ENCODE peak calls at places on chromosomes 4 and X, in four cellular contexts. One of them, this sample, is unnamed.

GRCh38 chr4:19945979-19946380 is 305.7 kb upstream of the SLIT2 start:
- DNase-seq in SK-N-SH: no peak
- DNase-seq in HepG2: no peak
- DNase-seq in K562: no peak
- DNase-seq in this sample: no peak

GRCh38 chr4:186724861-186725419 is 1.3 kb upstream of the FAT1 start:
- DNase-seq in SK-N-SH: no peak
- DNase-seq in HepG2: no peak
- DNase-seq in K562: no peak
- DNase-seq in this sample: no peak

GRCh38 chr4:151690164-151690856 is 70.5 kb downstream of the GATB start:
- DNase-seq in SK-N-SH: peak; percentile 39
- DNase-seq in HepG2: no peak
- DNase-seq in K562: no peak
- DNase-seq in this sample: no peak

GRCh38 chr4:139896242-139896752 is 230.7 kb downstream of the MGST2 start:
- DNase-seq in SK-N-SH: no peak
- DNase-seq in HepG2: no peak
- DNase-seq in K562: no peak
- DNase-seq in this sample: no peak

GRCh38 chr4:41214158-41215146 is at the start of gene APBB2:
- DNase-seq in SK-N-SH: peak; percentile 98
- DNase-seq in HepG2: peak; percentile 94
- DNase-seq in K562: peak; percentile 86
- DNase-seq in this sample: peak; percentile 49

GRCh38 chrX:102957751-102958150 is 20.7 kb downstream of the RAB40AL start:
- DNase-seq in SK-N-SH: no peak
- DNase-seq in HepG2: no peak
- DNase-seq in K562: no peak
- DNase-seq in this sample: no peak

GRCh38 chrX:118520858-118521206 is 25.2 kb downstream of the DOCK11 start:
- DNase-seq in SK-N-SH: no peak
- DNase-seq in HepG2: no peak
- DNase-seq in K562: peak; percentile 53
- DNase-seq in this sample: no peak

GRCh38 chr4:17283251-17283650 is 228.6 kb downstream of the QDPR start:
- DNase-seq in SK-N-SH: no peak
- DNase-seq in HepG2: no peak
- DNase-seq in K562: no peak
- DNase-seq in this sample: no peak

GRCh38 chr4:176794151-176794550 is 1.4 kb upstream of the VEGFC start:
- DNase-seq in SK-N-SH: no peak
- DNase-seq in HepG2: no peak
- DNase-seq in K562: no peak
- DNase-seq in this sample: no peak

GRCh38 chr4:40916218-40916555 is 166.4 kb downstream of the NSUN7 start:
- DNase-seq in SK-N-SH: no peak
- DNase-seq in HepG2: no peak
- DNase-seq in K562: no peak
- DNase-seq in this sample: no peak

GRCh38 chr4:41196633-41197332 is 17.6 kb downstream of the APBB2 start:
- DNase-seq in SK-N-SH: no peak
- DNase-seq in HepG2: no peak
- DNase-seq in K562: no peak
- DNase-seq in this sample: no peak

GRCh38 chr4:77797239-77797638 is 21.9 kb downstream of the CNOT6L start:
- DNase-seq in SK-N-SH: no peak
- DNase-seq in HepG2: peak; percentile 30
- DNase-seq in K562: no peak
- DNase-seq in this sample: no peak

GRCh38 chr4:13327991-13328390 is 156.1 kb downstream of the RAB28 start:
- DNase-seq in SK-N-SH: no peak
- DNase-seq in HepG2: no peak
- DNase-seq in K562: no peak
- DNase-seq in this sample: no peak

GRCh38 chr4:13328591-13328990 is 155.5 kb downstream of the RAB28 start:
- DNase-seq in SK-N-SH: no peak
- DNase-seq in HepG2: no peak
- DNase-seq in K562: no peak
- DNase-seq in this sample: no peak

GRCh38 chr4:13329963-13330362 is 154.2 kb downstream of the RAB28 start:
- DNase-seq in SK-N-SH: no peak
- DNase-seq in HepG2: no peak
- DNase-seq in K562: no peak
- DNase-seq in this sample: peak; percentile 11

GRCh38 chr4:13331827-13332226 is 152.3 kb downstream of the RAB28 start:
- DNase-seq in SK-N-SH: no peak
- DNase-seq in HepG2: no peak
- DNase-seq in K562: no peak
- DNase-seq in this sample: no peak

GRCh38 chr4:13329340-13329850 is 154.7 kb downstream of the RAB28 start:
- DNase-seq in SK-N-SH: no peak
- DNase-seq in HepG2: no peak
- DNase-seq in K562: no peak
- DNase-seq in this sample: no peak
- TF ChIP-seq FOXM1 in SK-N-SH: no peak
- TF ChIP-seq FOXM1 in HepG2: no peak
- TF ChIP-seq FOXM1 in K562: no peak
- TF ChIP-seq FOXM1 in this sample: no peak

DNA sequence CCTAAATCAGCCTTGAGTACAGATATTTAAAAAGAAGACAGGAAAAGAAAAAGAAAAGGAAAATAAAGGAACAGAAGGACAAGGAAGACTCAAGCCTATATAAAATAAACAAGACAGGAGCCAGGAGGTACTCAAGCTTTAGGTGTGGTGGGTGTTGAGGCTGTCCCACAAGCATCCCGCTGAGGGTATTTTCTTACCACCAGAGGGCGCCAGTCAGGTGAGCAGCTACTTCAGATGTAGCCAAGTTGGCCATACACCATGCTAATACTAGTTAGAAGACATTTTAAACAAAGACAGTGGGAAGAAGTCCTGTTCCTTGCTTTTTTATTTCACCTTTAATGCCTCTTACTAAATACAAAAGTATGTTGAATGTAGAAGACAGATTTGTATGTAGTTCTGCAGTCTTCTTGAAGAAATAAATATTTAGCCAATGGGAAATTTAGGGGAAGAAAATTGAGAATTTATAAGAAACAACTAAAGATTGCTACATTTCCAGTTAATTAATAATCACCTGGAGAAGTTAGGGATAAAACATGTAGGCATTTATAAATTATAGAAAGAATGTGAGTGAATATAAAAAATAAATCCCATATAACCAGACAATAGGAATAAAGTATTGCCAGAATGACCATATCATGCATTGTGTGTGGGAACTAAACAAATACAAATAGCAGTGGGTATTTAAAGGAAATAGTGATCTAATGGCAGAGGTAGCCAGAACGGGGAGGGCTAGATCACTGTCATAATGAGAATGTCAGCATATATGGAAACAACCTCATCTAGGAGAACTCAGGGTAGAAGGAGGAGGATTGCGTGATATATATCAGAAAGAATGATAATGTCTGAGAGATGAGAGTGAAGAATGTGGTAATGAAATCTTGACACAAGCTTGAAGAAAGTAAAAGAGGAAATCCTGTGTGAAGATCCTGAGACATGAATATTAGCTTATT is 71.0 kb downstream of the MTHFD2L start:
- DNase-seq in SK-N-SH: peak; percentile 30
- DNase-seq in HepG2: peak; percentile 58
- DNase-seq in K562: peak; percentile 73
- DNase-seq in this sample: no peak
- TF ChIP-seq RAD21 in SK-N-SH: peak; percentile 68
- TF ChIP-seq RAD21 in HepG2: no peak
- TF ChIP-seq RAD21 in K562: peak; percentile 68
- TF ChIP-seq RAD21 in this sample: peak; percentile 65

DNA sequence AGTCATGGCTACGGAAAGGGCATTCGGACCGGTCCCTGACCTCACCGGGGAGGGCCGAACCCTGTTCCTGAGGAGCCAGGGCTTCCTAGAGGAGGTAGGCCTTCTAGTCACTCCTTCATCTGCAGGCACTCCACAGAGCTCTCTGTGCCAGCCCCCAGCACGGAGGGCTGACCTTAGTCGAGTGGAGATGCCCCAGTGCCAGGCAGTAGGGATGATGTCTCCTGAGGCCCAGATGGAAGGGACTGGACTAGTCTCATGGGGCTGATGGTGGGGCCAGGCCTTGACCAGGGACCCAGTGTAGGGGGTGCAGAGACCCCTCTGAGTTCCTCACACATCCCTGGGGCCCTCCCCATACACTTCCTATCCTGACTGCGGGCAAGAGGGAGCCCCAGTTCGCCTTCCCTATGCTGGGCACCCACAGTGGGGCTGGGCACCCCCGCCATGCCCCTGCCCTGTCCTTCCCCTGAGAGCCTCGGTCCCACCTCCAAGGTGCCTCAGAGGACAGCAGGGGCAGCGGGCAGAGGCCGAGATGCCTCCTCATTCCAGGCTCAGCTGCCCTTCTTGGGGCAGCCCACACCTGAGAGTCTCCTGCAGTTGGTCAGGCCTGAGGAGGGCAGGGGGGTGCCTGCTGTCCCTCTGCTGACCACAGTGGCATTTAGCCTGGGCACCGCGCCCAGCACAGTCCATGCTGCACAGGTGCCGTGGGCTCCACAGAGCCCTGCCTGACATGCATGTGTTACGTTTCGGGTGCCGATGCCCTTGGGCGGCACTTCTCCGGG is 1.4 kb upstream of the MSANTD1 start:
- DNase-seq in SK-N-SH: no peak
- DNase-seq in HepG2: no peak
- DNase-seq in K562: no peak
- DNase-seq in this sample: no peak
- H3K27me3 ChIP-seq in SK-N-SH: no peaks in the 10 kb centered on the region
- H3K27me3 ChIP-seq in HepG2: no peaks in the 10 kb centered on the region
- H3K27me3 ChIP-seq in K562: peaks cover 5% of the 10 kb centered on the region
- H3K27me3 ChIP-seq in this sample: no peaks in the 10 kb centered on the region

DNA sequence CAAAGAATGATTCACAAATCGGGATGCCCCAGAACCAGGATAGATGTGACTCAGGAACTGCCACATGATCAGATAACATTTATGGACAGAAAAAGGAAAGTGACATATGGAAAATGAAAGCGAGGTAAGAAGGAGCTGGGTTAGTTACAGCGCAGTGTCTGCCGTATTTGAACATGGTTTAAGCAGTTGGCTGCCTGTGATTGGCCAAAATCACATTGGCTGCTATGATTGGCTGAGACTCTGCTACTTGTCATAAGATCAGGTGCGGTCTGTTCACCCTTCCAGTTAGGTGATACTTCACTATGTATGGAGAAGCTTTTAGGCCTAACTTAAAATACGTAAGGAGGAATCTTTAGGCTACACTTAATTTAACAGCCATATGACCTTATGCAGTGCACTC is 322.7 kb upstream of the HAND2 start:
- DNase-seq in SK-N-SH: no peak
- DNase-seq in HepG2: no peak
- DNase-seq in K562: no peak
- DNase-seq in this sample: no peak
- TF ChIP-seq FOXM1 in SK-N-SH: no peak
- TF ChIP-seq FOXM1 in HepG2: no peak
- TF ChIP-seq FOXM1 in K562: no peak
- TF ChIP-seq FOXM1 in this sample: no peak